ENCODE peak calls at places on chromosomes 13 and 19, in five cellular contexts. One of them, this sample, is unnamed.

GRCh38 chr13:42709276-42709675 is 72.1 kb upstream of the FAM216B start:
- DNase-seq in left lung: no peak
- DNase-seq in GM20000: no peak
- DNase-seq in upper lobe of right lung: no peak
- DNase-seq in activated T-helper 1 cell treated with anti-CD3 and anti-CD28 coated beads, Interleukin-12 subunit alpha, Interleukin-12 subunit beta, Interleukin-2, Interleukin-4 antibody, amounts not matched to agents 30 ng/mL and 10 ng/mL and 1 ng/mL, durations not matched to agents 14 hours and 24 hours and 36 hours: no peak
- DNase-seq in this sample: no peak

GRCh38 chr13:100039740-100040139 is 49.2 kb upstream of the PCCA start:
- DNase-seq in activated T-helper 1 cell treated with anti-CD3 and anti-CD28 coated beads, Interleukin-12 subunit alpha, Interleukin-12 subunit beta, Interleukin-2, Interleukin-4 antibody, amounts not matched to agents 30 ng/mL and 10 ng/mL and 1 ng/mL, durations not matched to agents 14 hours and 24 hours and 36 hours: no peak
- DNase-seq in left lung: no peak
- DNase-seq in GM20000: no peak
- DNase-seq in upper lobe of right lung: no peak
- DNase-seq in this sample: no peak

GRCh38 chr13:47287291-47287751 is 390.5 kb upstream of the HTR2A start:
- DNase-seq in activated T-helper 1 cell treated with anti-CD3 and anti-CD28 coated beads, Interleukin-12 subunit alpha, Interleukin-12 subunit beta, Interleukin-2, Interleukin-4 antibody, amounts not matched to agents 30 ng/mL and 10 ng/mL and 1 ng/mL, durations not matched to agents 14 hours and 24 hours and 36 hours: no peak
- DNase-seq in GM20000: no peak
- DNase-seq in left lung: no peak
- DNase-seq in upper lobe of right lung: no peak
- DNase-seq in this sample: no peak

GRCh38 chr13:71879129-71879535 is 12.1 kb upstream of the DACH1 start:
- DNase-seq in GM20000: peak; percentile 32
- DNase-seq in upper lobe of right lung: no peak
- DNase-seq in activated T-helper 1 cell treated with anti-CD3 and anti-CD28 coated beads, Interleukin-12 subunit alpha, Interleukin-12 subunit beta, Interleukin-2, Interleukin-4 antibody, amounts not matched to agents 30 ng/mL and 10 ng/mL and 1 ng/mL, durations not matched to agents 14 hours and 24 hours and 36 hours: no peak
- DNase-seq in left lung: no peak
- DNase-seq in this sample: peak; percentile 47

GRCh38 chr19:30391554-30392551 is 19.7 kb downstream of the ZNF536 start:
- DNase-seq in GM20000: no peak
- DNase-seq in activated T-helper 1 cell treated with anti-CD3 and anti-CD28 coated beads, Interleukin-12 subunit alpha, Interleukin-12 subunit beta, Interleukin-2, Interleukin-4 antibody, amounts not matched to agents 30 ng/mL and 10 ng/mL and 1 ng/mL, durations not matched to agents 14 hours and 24 hours and 36 hours: no peak
- DNase-seq in left lung: no peak
- DNase-seq in upper lobe of right lung: no peak
- DNase-seq in this sample: no peak

GRCh38 chr19:29581398-29581797 is 24.7 kb upstream of the POP4 start:
- DNase-seq in GM20000: no peak
- DNase-seq in upper lobe of right lung: no peak
- DNase-seq in left lung: no peak
- DNase-seq in activated T-helper 1 cell treated with anti-CD3 and anti-CD28 coated beads, Interleukin-12 subunit alpha, Interleukin-12 subunit beta, Interleukin-2, Interleukin-4 antibody, amounts not matched to agents 30 ng/mL and 10 ng/mL and 1 ng/mL, durations not matched to agents 14 hours and 24 hours and 36 hours: no peak
- DNase-seq in this sample: no peak

GRCh38 chr13:81795710-81796109 is 1454.8 kb upstream of the SPRY2 start:
- DNase-seq in GM20000: no peak
- DNase-seq in upper lobe of right lung: no peak
- DNase-seq in left lung: no peak
- DNase-seq in activated T-helper 1 cell treated with anti-CD3 and anti-CD28 coated beads, Interleukin-12 subunit alpha, Interleukin-12 subunit beta, Interleukin-2, Interleukin-4 antibody, amounts not matched to agents 30 ng/mL and 10 ng/mL and 1 ng/mL, durations not matched to agents 14 hours and 24 hours and 36 hours: no peak
- DNase-seq in this sample: no peak

GRCh38 chr13:113374511-113375175 is 10.7 kb upstream of the GRTP1 start:
- DNase-seq in upper lobe of right lung: no peak
- DNase-seq in GM20000: no peak
- DNase-seq in left lung: no peak
- DNase-seq in activated T-helper 1 cell treated with anti-CD3 and anti-CD28 coated beads, Interleukin-12 subunit alpha, Interleukin-12 subunit beta, Interleukin-2, Interleukin-4 antibody, amounts not matched to agents 30 ng/mL and 10 ng/mL and 1 ng/mL, durations not matched to agents 14 hours and 24 hours and 36 hours: no peak
- DNase-seq in this sample: no peak

GRCh38 chr19:39970424-39970673 is 616 bp upstream of the PSMC4 start:
- DNase-seq in left lung: no peak
- DNase-seq in activated T-helper 1 cell treated with anti-CD3 and anti-CD28 coated beads, Interleukin-12 subunit alpha, Interleukin-12 subunit beta, Interleukin-2, Interleukin-4 antibody, amounts not matched to agents 30 ng/mL and 10 ng/mL and 1 ng/mL, durations not matched to agents 14 hours and 24 hours and 36 hours: no peak
- DNase-seq in upper lobe of right lung: no peak
- DNase-seq in GM20000: no peak
- DNase-seq in this sample: no peak

GRCh38 chr13:27797228-27797624 is 4.9 kb downstream of the GSX1 start:
- DNase-seq in activated T-helper 1 cell treated with anti-CD3 and anti-CD28 coated beads, Interleukin-12 subunit alpha, Interleukin-12 subunit beta, Interleukin-2, Interleukin-4 antibody, amounts not matched to agents 30 ng/mL and 10 ng/mL and 1 ng/mL, durations not matched to agents 14 hours and 24 hours and 36 hours: no peak
- DNase-seq in upper lobe of right lung: no peak
- DNase-seq in GM20000: no peak
- DNase-seq in left lung: no peak
- DNase-seq in this sample: no peak

GRCh38 chr19:40365613-40366401 is 17.3 kb downstream of the PLD3 start:
- DNase-seq in GM20000: peak; percentile 92
- DNase-seq in activated T-helper 1 cell treated with anti-CD3 and anti-CD28 coated beads, Interleukin-12 subunit alpha, Interleukin-12 subunit beta, Interleukin-2, Interleukin-4 antibody, amounts not matched to agents 30 ng/mL and 10 ng/mL and 1 ng/mL, durations not matched to agents 14 hours and 24 hours and 36 hours: no peak
- DNase-seq in upper lobe of right lung: peak; percentile 91
- DNase-seq in left lung: peak; percentile 91
- DNase-seq in this sample: no peak

GRCh38 chr19:55644842-55645511 is 1.5 kb downstream of the ZNF581 start:
- DNase-seq in activated T-helper 1 cell treated with anti-CD3 and anti-CD28 coated beads, Interleukin-12 subunit alpha, Interleukin-12 subunit beta, Interleukin-2, Interleukin-4 antibody, amounts not matched to agents 30 ng/mL and 10 ng/mL and 1 ng/mL, durations not matched to agents 14 hours and 24 hours and 36 hours: no peak
- DNase-seq in GM20000: no peak
- DNase-seq in left lung: peak; percentile 68
- DNase-seq in upper lobe of right lung: no peak
- DNase-seq in this sample: no peak

GRCh38 chr13:21175656-21176194 is 627 bp downstream of the SKA3 start:
- DNase-seq in GM20000: no peak
- DNase-seq in activated T-helper 1 cell treated with anti-CD3 and anti-CD28 coated beads, Interleukin-12 subunit alpha, Interleukin-12 subunit beta, Interleukin-2, Interleukin-4 antibody, amounts not matched to agents 30 ng/mL and 10 ng/mL and 1 ng/mL, durations not matched to agents 14 hours and 24 hours and 36 hours: no peak
- DNase-seq in left lung: no peak
- DNase-seq in upper lobe of right lung: no peak
- DNase-seq in this sample: peak; percentile 74

GRCh38 chr19:38401148-38401547 is 1.7 kb upstream of the FAM98C start:
- DNase-seq in left lung: no peak
- DNase-seq in GM20000: no peak
- DNase-seq in activated T-helper 1 cell treated with anti-CD3 and anti-CD28 coated beads, Interleukin-12 subunit alpha, Interleukin-12 subunit beta, Interleukin-2, Interleukin-4 antibody, amounts not matched to agents 30 ng/mL and 10 ng/mL and 1 ng/mL, durations not matched to agents 14 hours and 24 hours and 36 hours: no peak
- DNase-seq in upper lobe of right lung: no peak
- DNase-seq in this sample: no peak

GRCh38 chr13:51608857-51609406 is 24.7 kb downstream of the WDFY2 start:
- DNase-seq in upper lobe of right lung: no peak
- DNase-seq in left lung: no peak
- DNase-seq in GM20000: no peak
- DNase-seq in activated T-helper 1 cell treated with anti-CD3 and anti-CD28 coated beads, Interleukin-12 subunit alpha, Interleukin-12 subunit beta, Interleukin-2, Interleukin-4 antibody, amounts not matched to agents 30 ng/mL and 10 ng/mL and 1 ng/mL, durations not matched to agents 14 hours and 24 hours and 36 hours: no peak
- DNase-seq in this sample: no peak

GRCh38 chr13:105035092-105035491 is 1500.4 kb downstream of the EFNB2 start:
- DNase-seq in activated T-helper 1 cell treated with anti-CD3 and anti-CD28 coated beads, Interleukin-12 subunit alpha, Interleukin-12 subunit beta, Interleukin-2, Interleukin-4 antibody, amounts not matched to agents 30 ng/mL and 10 ng/mL and 1 ng/mL, durations not matched to agents 14 hours and 24 hours and 36 hours: no peak
- DNase-seq in left lung: no peak
- DNase-seq in GM20000: no peak
- DNase-seq in upper lobe of right lung: no peak
- DNase-seq in this sample: no peak

GRCh38 chr13:106155411-106155810 is 380.1 kb downstream of the EFNB2 start:
- DNase-seq in activated T-helper 1 cell treated with anti-CD3 and anti-CD28 coated beads, Interleukin-12 subunit alpha, Interleukin-12 subunit beta, Interleukin-2, Interleukin-4 antibody, amounts not matched to agents 30 ng/mL and 10 ng/mL and 1 ng/mL, durations not matched to agents 14 hours and 24 hours and 36 hours: no peak
- DNase-seq in left lung: no peak
- DNase-seq in GM20000: no peak
- DNase-seq in upper lobe of right lung: no peak
- DNase-seq in this sample: no peak

GRCh38 chr19:47479701-47480503 is 4.1 kb downstream of the KPTN start:
- DNase-seq in GM20000: no peak
- DNase-seq in activated T-helper 1 cell treated with anti-CD3 and anti-CD28 coated beads, Interleukin-12 subunit alpha, Interleukin-12 subunit beta, Interleukin-2, Interleukin-4 antibody, amounts not matched to agents 30 ng/mL and 10 ng/mL and 1 ng/mL, durations not matched to agents 14 hours and 24 hours and 36 hours: no peak
- DNase-seq in left lung: peak; percentile 83
- DNase-seq in upper lobe of right lung: peak; percentile 82
- DNase-seq in this sample: no peak

GRCh38 chr19:35236638-35237400 is 8.3 kb upstream of the FAM187B start:
- DNase-seq in left lung: no peak
- DNase-seq in activated T-helper 1 cell treated with anti-CD3 and anti-CD28 coated beads, Interleukin-12 subunit alpha, Interleukin-12 subunit beta, Interleukin-2, Interleukin-4 antibody, amounts not matched to agents 30 ng/mL and 10 ng/mL and 1 ng/mL, durations not matched to agents 14 hours and 24 hours and 36 hours: no peak
- DNase-seq in upper lobe of right lung: no peak
- DNase-seq in GM20000: no peak
- DNase-seq in this sample: no peak

GRCh38 chr19:35211545-35212230 is 16.9 kb downstream of the FAM187B start:
- DNase-seq in activated T-helper 1 cell treated with anti-CD3 and anti-CD28 coated beads, Interleukin-12 subunit alpha, Interleukin-12 subunit beta, Interleukin-2, Interleukin-4 antibody, amounts not matched to agents 30 ng/mL and 10 ng/mL and 1 ng/mL, durations not matched to agents 14 hours and 24 hours and 36 hours: peak; percentile 69
- DNase-seq in GM20000: no peak
- DNase-seq in left lung: no peak
- DNase-seq in upper lobe of right lung: peak; percentile 78
- DNase-seq in this sample: peak; percentile 33

GRCh38 chr19:10271543-10272086 is 695 bp downstream of the ICAM1 start:
- DNase-seq in activated T-helper 1 cell treated with anti-CD3 and anti-CD28 coated beads, Interleukin-12 subunit alpha, Interleukin-12 subunit beta, Interleukin-2, Interleukin-4 antibody, amounts not matched to agents 30 ng/mL and 10 ng/mL and 1 ng/mL, durations not matched to agents 14 hours and 24 hours and 36 hours: peak; percentile 28
- DNase-seq in left lung: no peak
- DNase-seq in upper lobe of right lung: no peak
- DNase-seq in GM20000: peak; percentile 68
- DNase-seq in this sample: no peak

GRCh38 chr19:41324231-41324702 is 14.3 kb downstream of the CCDC97 start:
- DNase-seq in GM20000: no peak
- DNase-seq in left lung: peak; percentile 34
- DNase-seq in upper lobe of right lung: no peak
- DNase-seq in activated T-helper 1 cell treated with anti-CD3 and anti-CD28 coated beads, Interleukin-12 subunit alpha, Interleukin-12 subunit beta, Interleukin-2, Interleukin-4 antibody, amounts not matched to agents 30 ng/mL and 10 ng/mL and 1 ng/mL, durations not matched to agents 14 hours and 24 hours and 36 hours: no peak
- DNase-seq in this sample: no peak

GRCh38 chr19:46978470-46978869 is 41.2 kb upstream of the NPAS1 start:
- DNase-seq in upper lobe of right lung: no peak
- DNase-seq in left lung: no peak
- DNase-seq in GM20000: no peak
- DNase-seq in activated T-helper 1 cell treated with anti-CD3 and anti-CD28 coated beads, Interleukin-12 subunit alpha, Interleukin-12 subunit beta, Interleukin-2, Interleukin-4 antibody, amounts not matched to agents 30 ng/mL and 10 ng/mL and 1 ng/mL, durations not matched to agents 14 hours and 24 hours and 36 hours: no peak
- DNase-seq in this sample: no peak

GRCh38 chr19:44777715-44778347 is at the start of gene CBLC:
- DNase-seq in activated T-helper 1 cell treated with anti-CD3 and anti-CD28 coated beads, Interleukin-12 subunit alpha, Interleukin-12 subunit beta, Interleukin-2, Interleukin-4 antibody, amounts not matched to agents 30 ng/mL and 10 ng/mL and 1 ng/mL, durations not matched to agents 14 hours and 24 hours and 36 hours: no peak
- DNase-seq in upper lobe of right lung: peak; percentile 89
- DNase-seq in GM20000: no peak
- DNase-seq in left lung: peak; percentile 87
- DNase-seq in this sample: no peak

GRCh38 chr19:30870861-30871260 is 478.4 kb downstream of the TSHZ3 start:
- DNase-seq in left lung: no peak
- DNase-seq in GM20000: no peak
- DNase-seq in upper lobe of right lung: no peak
- DNase-seq in activated T-helper 1 cell treated with anti-CD3 and anti-CD28 coated beads, Interleukin-12 subunit alpha, Interleukin-12 subunit beta, Interleukin-2, Interleukin-4 antibody, amounts not matched to agents 30 ng/mL and 10 ng/mL and 1 ng/mL, durations not matched to agents 14 hours and 24 hours and 36 hours: no peak
- DNase-seq in this sample: no peak

GRCh38 chr13:19085258-19085657 is 96.4 kb downstream of the TUBA3C start:
- DNase-seq in upper lobe of right lung: no peak
- DNase-seq in GM20000: no peak
- DNase-seq in left lung: peak; percentile 53
- DNase-seq in activated T-helper 1 cell treated with anti-CD3 and anti-CD28 coated beads, Interleukin-12 subunit alpha, Interleukin-12 subunit beta, Interleukin-2, Interleukin-4 antibody, amounts not matched to agents 30 ng/mL and 10 ng/mL and 1 ng/mL, durations not matched to agents 14 hours and 24 hours and 36 hours: no peak
- DNase-seq in this sample: no peak

GRCh38 chr13:47794963-47795362 is 206.1 kb downstream of the SUCLA2 start:
- DNase-seq in activated T-helper 1 cell treated with anti-CD3 and anti-CD28 coated beads, Interleukin-12 subunit alpha, Interleukin-12 subunit beta, Interleukin-2, Interleukin-4 antibody, amounts not matched to agents 30 ng/mL and 10 ng/mL and 1 ng/mL, durations not matched to agents 14 hours and 24 hours and 36 hours: no peak
- DNase-seq in GM20000: no peak
- DNase-seq in upper lobe of right lung: no peak
- DNase-seq in left lung: no peak
- DNase-seq in this sample: no peak

This sample was measured in KG1.